ENCODE peak calls at places on chromosomes 13 and 19, in four cellular contexts. Q, N, O and V are unnamed samples. For H3K4me1, the result is how much of the 10 kb centered on the place peaks cover.

GRCh38 chr13:31587696-31588266 is 151.5 kb upstream of the RXFP2 start:
- DNase-seq in N (no peak), O (no peak), Q (no peak), V (no peak)

GRCh38 chr19:15769586-15769985 is 17.9 kb upstream of the OR10H5 start:
- DNase-seq in Q (no peak), O (no peak), N (no peak), V (no peak)

GRCh38 chr13:63517376-63517775 is 2101.7 kb upstream of the PCDH20 start:
- DNase-seq in Q (no peak), O (no peak), N (no peak), V (no peak)

GRCh38 chr13:51525567-51526165 is 58.6 kb upstream of the WDFY2 start:
- DNase-seq in Q (no peak), N (no peak), O (no peak), V (no peak)

GRCh38 chr13:51840917-51841316 is 4.1 kb downstream of the TMEM272 start:
- DNase-seq in O (no peak), Q (no peak), N (no peak), V (no peak)

GRCh38 chr19:36151144-36152051 is 849 bp downstream of the COX7A1 start:
- DNase-seq in O (peak), Q (peak), N (peak), V (peak)

GRCh38 chr13:97544041-97544765 is 110.2 kb downstream of the RAP2A start:
- DNase-seq in Q (no peak), O (no peak), N (no peak), V (no peak)

GRCh38 chr19:55670280-55671053 is 4.6 kb upstream of the EPN1 start:
- DNase-seq in O (no peak), Q (no peak), N (no peak), V (no peak)

GRCh38 chr19:18393836-18394235 is 3.6 kb downstream of the LRRC25 start:
- DNase-seq in Q (peak), N (peak), O (no peak), V (no peak)

GRCh38 chr19:5893296-5893903 is 10.2 kb downstream of the NDUFA11 start:
- DNase-seq in N (no peak), O (no peak), Q (no peak), V (no peak)

GRCh38 chr13:82305588-82305987 is 1576.7 kb downstream of the SLITRK1 start:
- DNase-seq in O (no peak), N (no peak), Q (no peak), V (no peak)

GRCh38 chr19:52369463-52370340 is at the start of gene ZNF880:
- DNase-seq in Q (peak), O (peak), N (peak), V (peak)

GRCh38 chr19:7010722-7011593 is 10.3 kb downstream of the MBD3L2B start:
- DNase-seq in O (no peak), N (no peak), Q (no peak), V (no peak)

GRCh38 chr13:102277286-102277685 is 124.6 kb downstream of the FGF14 start:
- DNase-seq in N (peak), Q (no peak), O (peak), V (no peak)

GRCh38 chr19:3114018-3114726 is 20.0 kb downstream of the GNA11 start:
- DNase-seq in O (peak), N (peak), Q (no peak), V (no peak)

GRCh38 chr19:37009871-37010270 is 68.4 kb upstream of the ZNF420 start:
- DNase-seq in O (no peak), N (no peak), Q (no peak), V (no peak)

GRCh38 chr13:21219044-21219381 is 42.6 kb downstream of the MRPL57 start:
- DNase-seq in N (no peak), O (no peak), Q (no peak), V (no peak)

GRCh38 chr13:42832341-42833153 is 51.2 kb downstream of the FAM216B start:
- DNase-seq in O (no peak), N (no peak), Q (no peak), V (no peak)

GRCh38 chr13:33108620-33109019 is 92.4 kb downstream of the KL start:
- DNase-seq in N (no peak), O (no peak), Q (no peak), V (no peak)

GRCh38 chr19:7729211-7729610 is 2.7 kb downstream of the CLEC4G start:
- DNase-seq in Q (no peak), N (no peak), O (no peak), V (no peak)

GRCh38 chr19:48315712-48316111 is 9.6 kb upstream of the EMP3 start:
- DNase-seq in N (no peak), O (no peak), Q (no peak), V (no peak)

GRCh38 chr13:48490241-48490640 is 42.6 kb downstream of the RCBTB2 start:
- DNase-seq in Q (no peak), N (no peak), O (no peak), V (no peak)
- H3K4me1 ChIP-seq in Q (under half), N (under half), O (under half), V (under half)

DNA sequence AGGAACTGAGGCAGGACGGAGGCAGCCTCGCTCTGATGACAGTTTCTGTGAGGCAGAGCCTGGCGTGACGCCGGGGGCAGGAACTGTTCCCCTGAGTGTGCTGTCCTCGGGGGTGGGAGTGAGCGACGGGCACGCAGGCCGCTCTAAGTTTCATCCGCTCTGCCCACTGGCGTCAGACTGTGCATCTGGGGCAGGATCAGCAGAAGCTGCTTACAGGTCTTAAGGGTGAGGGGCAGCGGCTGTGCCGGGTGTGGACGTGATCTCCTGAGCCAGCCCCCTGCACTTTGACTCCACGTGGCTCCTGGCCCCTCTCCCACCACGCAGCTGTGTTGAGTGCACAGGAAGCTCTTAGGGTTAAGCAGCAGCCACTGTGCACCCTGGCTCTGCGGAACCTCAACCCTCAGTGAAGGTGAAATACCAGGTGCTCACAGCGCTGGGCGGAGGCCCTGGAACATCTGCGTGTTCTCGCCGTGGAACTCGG is 1.5 kb downstream of the GRK1 start:
- DNase-seq in N (no peak), O (no peak), Q (peak), V (no peak)
- TF ChIP-seq CTCF in N (no peak), O (no peak), Q (no peak), V (no peak)

GRCh38 chr19:38929929-38930775 is at the start of gene SARS2:
- DNase-seq in Q (peak), O (peak), N (peak), V (peak)

GRCh38 chr19:38930776-38931761 is at the start of gene MRPS12:
- DNase-seq in N (peak), Q (peak), O (peak), V (peak)

GRCh38 chr19:38928406-38929001 is 2.1 kb downstream of the SARS2 start:
- DNase-seq in Q (no peak), N (no peak), O (no peak), V (no peak)

GRCh38 chr19:38933544-38933943 is 2.8 kb downstream of the MRPS12 start:
- DNase-seq in Q (no peak), N (peak), O (no peak), V (no peak)

DNA sequence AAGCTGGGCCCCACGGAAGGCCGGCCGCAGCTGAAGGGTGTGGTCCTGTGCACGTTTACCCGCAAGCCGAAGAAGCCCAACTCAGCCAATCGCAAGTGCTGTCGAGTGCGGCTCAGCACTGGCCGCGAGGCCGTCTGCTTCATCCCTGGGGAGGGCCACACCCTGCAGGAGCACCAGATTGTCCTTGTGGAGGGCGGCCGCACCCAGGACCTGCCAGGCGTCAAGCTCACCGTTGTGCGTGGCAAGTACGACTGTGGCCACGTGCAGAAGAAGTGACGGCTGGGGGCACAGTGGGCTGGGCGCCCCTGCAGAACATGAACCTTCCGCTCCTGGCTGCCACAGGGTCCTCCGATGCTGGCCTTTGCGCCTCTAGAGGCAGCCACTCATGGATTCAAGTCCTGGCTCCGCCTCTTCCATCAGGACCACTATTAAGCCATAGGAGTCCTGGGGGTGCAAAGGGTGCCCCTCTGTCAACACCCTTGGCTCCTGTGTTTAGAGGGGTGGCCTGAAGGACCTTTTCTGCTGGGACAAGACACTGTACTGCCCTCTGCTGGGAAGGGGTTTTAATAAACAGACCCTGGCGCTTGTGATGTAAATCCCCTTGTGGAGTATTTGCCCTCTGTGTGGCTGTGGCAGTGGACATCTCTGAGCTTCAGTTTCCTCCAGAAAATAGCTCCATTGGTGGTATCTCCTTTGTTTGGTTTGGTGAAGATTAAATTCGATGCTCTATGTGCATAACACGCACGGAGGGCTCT is 1.9 kb downstream of the MRPS12 start:
- DNase-seq in Q (no peak), N (no peak), O (no peak), V (no peak)
- H3K4me1 ChIP-seq in Q (under half), N (under half), O (under half), V (under half)

GRCh38 chr19:53824134-53824611 is at the start of gene NLRP12:
- DNase-seq in N (peak), O (no peak), Q (peak), V (no peak)
- TF ChIP-seq CTCF in N (no peak), O (no peak), Q (no peak), V (no peak)

DNA sequence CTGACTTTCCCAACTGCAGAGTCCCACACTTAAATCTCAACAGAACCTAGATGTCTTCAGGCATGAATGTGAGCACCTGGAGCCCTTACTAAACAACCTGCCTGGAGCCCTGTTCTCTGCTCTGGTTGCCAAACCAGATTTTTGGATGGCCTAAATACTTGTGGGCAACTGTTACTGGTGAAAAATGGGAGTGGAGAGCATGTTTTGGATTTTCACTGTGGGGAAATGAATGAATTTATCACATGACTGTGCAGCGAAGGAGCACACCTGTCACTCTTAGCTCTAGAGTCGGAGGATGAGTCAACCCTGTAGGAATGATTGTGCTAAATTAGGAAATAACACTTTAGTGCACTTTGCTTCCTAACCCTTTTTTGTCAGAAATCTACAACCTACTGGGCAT is 30.3 kb downstream of the SHISA2 start:
- DNase-seq in N (no peak), Q (no peak), O (no peak), V (no peak)
- H3K4me1 ChIP-seq in N (under half), Q (under half), O (under half), V (under half)

GRCh38 chr19:1173160-1173844 is 766 bp downstream of the SBNO2 start:
- DNase-seq in O (no peak), N (peak), Q (peak), V (no peak)

GRCh38 chr19:1175020-1175419 is 952 bp upstream of the SBNO2 start:
- DNase-seq in Q (no peak), O (no peak), N (no peak), V (no peak)

GRCh38 chr19:1173845-1174809 is at the start of gene SBNO2:
- DNase-seq in O (peak), N (peak), Q (peak), V (peak)

GRCh38 chr19:1181606-1182005 is 7.5 kb upstream of the SBNO2 start:
- DNase-seq in N (no peak), Q (no peak), O (no peak), V (no peak)

GRCh38 chr19:1177322-1178114 is 3.5 kb upstream of the SBNO2 start:
- DNase-seq in O (no peak), N (no peak), Q (no peak), V (no peak)
- TF ChIP-seq CTCF in O (no peak), N (no peak), Q (no peak), V (no peak)

GRCh38 chr13:69704311-69704710 is 403.3 kb upstream of the ATXN8OS start:
- DNase-seq in O (no peak), N (no peak), Q (no peak), V (no peak)
- H3K4me1 ChIP-seq in O (under half), N (under half), Q (under half), V (under half)